ENCODE peak calls at places on chromosomes 12 and 14, in seven cellular contexts. One of them, this sample, is unnamed. For H3K4me1, the result is how much of the 10 kb centered on the place peaks cover.

GRCh38 chr12:31780096-31780495 is 51.3 kb upstream of the AMN1 start:
- DNase-seq in endodermal cell: no peak
- DNase-seq in right atrium auricular region: no peak
- DNase-seq in aorta: no peak
- DNase-seq in CD4-positive, CD25-positive, alpha-beta regulatory T cell: no peak
- DNase-seq in A549: no peak
- DNase-seq in small intestine: no peak
- DNase-seq in this sample: no peak

GRCh38 chr14:96698846-96699543 is 98.2 kb upstream of the VRK1 start:
- DNase-seq in A549: no peak
- DNase-seq in endodermal cell: no peak
- DNase-seq in right atrium auricular region: no peak
- DNase-seq in CD4-positive, CD25-positive, alpha-beta regulatory T cell: peak
- DNase-seq in small intestine: no peak
- DNase-seq in aorta: no peak
- DNase-seq in this sample: no peak

GRCh38 chr14:95834491-95834890 is 42.1 kb upstream of the TUNAR start:
- DNase-seq in right atrium auricular region: peak
- DNase-seq in aorta: no peak
- DNase-seq in endodermal cell: no peak
- DNase-seq in CD4-positive, CD25-positive, alpha-beta regulatory T cell: no peak
- DNase-seq in A549: no peak
- DNase-seq in small intestine: no peak
- DNase-seq in this sample: no peak

GRCh38 chr12:18430425-18431048 is 169.2 kb downstream of the PIK3C2G start:
- DNase-seq in aorta: no peak
- DNase-seq in endodermal cell: peak
- DNase-seq in A549: peak
- DNase-seq in right atrium auricular region: peak
- DNase-seq in CD4-positive, CD25-positive, alpha-beta regulatory T cell: no peak
- DNase-seq in small intestine: peak
- DNase-seq in this sample: no peak

GRCh38 chr14:63100597-63100996 is 55.3 kb upstream of the KCNH5 start:
- DNase-seq in CD4-positive, CD25-positive, alpha-beta regulatory T cell: no peak
- DNase-seq in endodermal cell: no peak
- DNase-seq in small intestine: no peak
- DNase-seq in aorta: no peak
- DNase-seq in right atrium auricular region: no peak
- DNase-seq in A549: no peak
- DNase-seq in this sample: no peak

GRCh38 chr14:74919421-74920165 is 3.5 kb downstream of the RPS6KL1 start:
- DNase-seq in endodermal cell: no peak
- DNase-seq in A549: no peak
- DNase-seq in right atrium auricular region: no peak
- DNase-seq in small intestine: no peak
- DNase-seq in aorta: peak
- DNase-seq in CD4-positive, CD25-positive, alpha-beta regulatory T cell: no peak
- DNase-seq in this sample: no peak

GRCh38 chr14:101875726-101876268 is 88.6 kb upstream of the DYNC1H1 start:
- DNase-seq in small intestine: no peak
- DNase-seq in A549: no peak
- DNase-seq in right atrium auricular region: no peak
- DNase-seq in endodermal cell: no peak
- DNase-seq in aorta: no peak
- DNase-seq in CD4-positive, CD25-positive, alpha-beta regulatory T cell: no peak
- DNase-seq in this sample: no peak

GRCh38 chr12:123942277-123942653 is 30.4 kb downstream of the CCDC92 start:
- DNase-seq in small intestine: no peak
- DNase-seq in endodermal cell: no peak
- DNase-seq in CD4-positive, CD25-positive, alpha-beta regulatory T cell: no peak
- DNase-seq in right atrium auricular region: no peak
- DNase-seq in aorta: no peak
- DNase-seq in A549: no peak
- DNase-seq in this sample: peak

GRCh38 chr14:86405250-86405649 is 875.3 kb downstream of the FLRT2 start:
- DNase-seq in small intestine: no peak
- DNase-seq in right atrium auricular region: no peak
- DNase-seq in aorta: no peak
- DNase-seq in endodermal cell: no peak
- DNase-seq in A549: no peak
- DNase-seq in CD4-positive, CD25-positive, alpha-beta regulatory T cell: no peak
- DNase-seq in this sample: no peak

GRCh38 chr14:105477659-105478623 is 3.3 kb downstream of the CRIP2 start:
- DNase-seq in small intestine: no peak
- DNase-seq in CD4-positive, CD25-positive, alpha-beta regulatory T cell: peak
- DNase-seq in aorta: no peak
- DNase-seq in A549: no peak
- DNase-seq in right atrium auricular region: no peak
- DNase-seq in endodermal cell: no peak
- DNase-seq in this sample: no peak

GRCh38 chr12:13817131-13817530 is 164.3 kb downstream of the GRIN2B start:
- DNase-seq in small intestine: peak
- DNase-seq in CD4-positive, CD25-positive, alpha-beta regulatory T cell: no peak
- DNase-seq in endodermal cell: no peak
- DNase-seq in A549: peak
- DNase-seq in right atrium auricular region: peak
- DNase-seq in aorta: peak
- DNase-seq in this sample: no peak

GRCh38 chr12:31868980-31869379 is 90.2 kb upstream of the RESF1 start:
- DNase-seq in small intestine: no peak
- DNase-seq in CD4-positive, CD25-positive, alpha-beta regulatory T cell: no peak
- DNase-seq in A549: no peak
- DNase-seq in aorta: no peak
- DNase-seq in right atrium auricular region: no peak
- DNase-seq in endodermal cell: no peak
- DNase-seq in this sample: no peak

GRCh38 chr12:43407816-43408645 is 144.0 kb downstream of the ADAMTS20 start:
- DNase-seq in aorta: no peak
- DNase-seq in small intestine: no peak
- DNase-seq in right atrium auricular region: no peak
- DNase-seq in CD4-positive, CD25-positive, alpha-beta regulatory T cell: no peak
- DNase-seq in endodermal cell: no peak
- DNase-seq in A549: no peak
- DNase-seq in this sample: no peak

GRCh38 chr14:28661171-28661772 is 105.3 kb upstream of the FOXG1 start:
- DNase-seq in endodermal cell: peak
- DNase-seq in A549: no peak
- DNase-seq in right atrium auricular region: no peak
- DNase-seq in small intestine: no peak
- DNase-seq in aorta: no peak
- DNase-seq in CD4-positive, CD25-positive, alpha-beta regulatory T cell: no peak
- DNase-seq in this sample: peak

GRCh38 chr12:130665753-130666152 is 50.3 kb downstream of the RIMBP2 start:
- DNase-seq in endodermal cell: no peak
- DNase-seq in CD4-positive, CD25-positive, alpha-beta regulatory T cell: no peak
- DNase-seq in aorta: no peak
- DNase-seq in small intestine: no peak
- DNase-seq in right atrium auricular region: no peak
- DNase-seq in A549: no peak
- DNase-seq in this sample: no peak
- H3K4me1 ChIP-seq in endodermal cell: under half
- H3K4me1 ChIP-seq in CD4-positive, CD25-positive, alpha-beta regulatory T cell: under half
- H3K4me1 ChIP-seq in aorta: under half
- H3K4me1 ChIP-seq in small intestine: under half
- H3K4me1 ChIP-seq in right atrium auricular region: under half
- H3K4me1 ChIP-seq in A549: under half
- H3K4me1 ChIP-seq in this sample: under half

GRCh38 chr12:125159687-125160086 is 94.5 kb downstream of the AACS start:
- DNase-seq in endodermal cell: peak
- DNase-seq in CD4-positive, CD25-positive, alpha-beta regulatory T cell: no peak
- DNase-seq in aorta: no peak
- DNase-seq in right atrium auricular region: no peak
- DNase-seq in small intestine: no peak
- DNase-seq in A549: no peak
- DNase-seq in this sample: no peak

GRCh38 chr12:125161712-125162023 is 96.4 kb downstream of the AACS start:
- DNase-seq in endodermal cell: no peak
- DNase-seq in aorta: no peak
- DNase-seq in small intestine: no peak
- DNase-seq in CD4-positive, CD25-positive, alpha-beta regulatory T cell: no peak
- DNase-seq in A549: no peak
- DNase-seq in right atrium auricular region: no peak
- DNase-seq in this sample: no peak

GRCh38 chr12:125160556-125160955 is 95.3 kb downstream of the AACS start:
- DNase-seq in A549: no peak
- DNase-seq in aorta: no peak
- DNase-seq in CD4-positive, CD25-positive, alpha-beta regulatory T cell: no peak
- DNase-seq in small intestine: no peak
- DNase-seq in right atrium auricular region: no peak
- DNase-seq in endodermal cell: no peak
- DNase-seq in this sample: no peak

GRCh38 chr12:125155366-125155765 is 90.1 kb downstream of the AACS start:
- DNase-seq in CD4-positive, CD25-positive, alpha-beta regulatory T cell: no peak
- DNase-seq in endodermal cell: no peak
- DNase-seq in aorta: no peak
- DNase-seq in right atrium auricular region: no peak
- DNase-seq in small intestine: no peak
- DNase-seq in A549: no peak
- DNase-seq in this sample: no peak

GRCh38 chr12:125157177-125157576 is 91.9 kb downstream of the AACS start:
- DNase-seq in CD4-positive, CD25-positive, alpha-beta regulatory T cell: no peak
- DNase-seq in aorta: no peak
- DNase-seq in endodermal cell: no peak
- DNase-seq in small intestine: no peak
- DNase-seq in A549: no peak
- DNase-seq in right atrium auricular region: no peak
- DNase-seq in this sample: no peak
- H3K4me1 ChIP-seq in CD4-positive, CD25-positive, alpha-beta regulatory T cell: under half
- H3K4me1 ChIP-seq in aorta: under half
- H3K4me1 ChIP-seq in endodermal cell: under half
- H3K4me1 ChIP-seq in small intestine: under half
- H3K4me1 ChIP-seq in A549: under half
- H3K4me1 ChIP-seq in right atrium auricular region: under half
- H3K4me1 ChIP-seq in this sample: under half

DNA sequence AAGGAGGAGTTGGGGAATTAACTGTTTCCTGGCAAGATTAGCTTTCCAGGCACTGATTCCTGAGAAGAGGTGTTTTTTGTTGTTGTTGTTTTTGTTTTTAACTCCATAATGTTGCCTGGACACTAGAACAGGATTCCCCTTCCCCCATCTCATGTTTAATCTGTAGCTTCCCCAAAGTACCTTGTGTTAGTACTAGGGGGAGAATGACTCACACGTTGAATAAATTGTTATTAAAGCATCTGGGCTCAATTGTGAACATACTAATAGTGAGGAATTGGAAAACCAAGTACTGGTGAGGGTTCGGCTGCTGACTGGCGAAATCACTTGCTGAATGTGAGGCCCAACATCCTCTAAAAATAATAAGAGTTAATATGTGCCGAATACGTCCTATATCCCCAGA is 1.3 kb upstream of the GNG2 start:
- DNase-seq in A549: no peak
- DNase-seq in right atrium auricular region: no peak
- DNase-seq in small intestine: no peak
- DNase-seq in CD4-positive, CD25-positive, alpha-beta regulatory T cell: no peak
- DNase-seq in aorta: no peak
- DNase-seq in endodermal cell: no peak
- DNase-seq in this sample: no peak
- H3K4me1 ChIP-seq in A549: under half
- H3K4me1 ChIP-seq in right atrium auricular region: under half
- H3K4me1 ChIP-seq in small intestine: under half
- H3K4me1 ChIP-seq in CD4-positive, CD25-positive, alpha-beta regulatory T cell: under half
- H3K4me1 ChIP-seq in aorta: under half
- H3K4me1 ChIP-seq in endodermal cell: under half
- H3K4me1 ChIP-seq in this sample: under half

GRCh38 chr12:109696485-109697269 is 16.9 kb upstream of the FAM222A start:
- DNase-seq in aorta: no peak
- DNase-seq in right atrium auricular region: no peak
- DNase-seq in endodermal cell: no peak
- DNase-seq in CD4-positive, CD25-positive, alpha-beta regulatory T cell: no peak
- DNase-seq in A549: no peak
- DNase-seq in small intestine: no peak
- DNase-seq in this sample: peak

GRCh38 chr12:109697270-109697553 is 16.4 kb upstream of the FAM222A start:
- DNase-seq in aorta: no peak
- DNase-seq in endodermal cell: no peak
- DNase-seq in CD4-positive, CD25-positive, alpha-beta regulatory T cell: no peak
- DNase-seq in right atrium auricular region: no peak
- DNase-seq in A549: no peak
- DNase-seq in small intestine: no peak
- DNase-seq in this sample: no peak

GRCh38 chr12:109695961-109696461 is 17.6 kb upstream of the FAM222A start:
- DNase-seq in right atrium auricular region: no peak
- DNase-seq in endodermal cell: peak
- DNase-seq in small intestine: no peak
- DNase-seq in CD4-positive, CD25-positive, alpha-beta regulatory T cell: no peak
- DNase-seq in A549: no peak
- DNase-seq in aorta: no peak
- DNase-seq in this sample: no peak

GRCh38 chr12:109693653-109694224 is 19.9 kb upstream of the FAM222A start:
- DNase-seq in CD4-positive, CD25-positive, alpha-beta regulatory T cell: no peak
- DNase-seq in right atrium auricular region: no peak
- DNase-seq in A549: no peak
- DNase-seq in small intestine: no peak
- DNase-seq in aorta: no peak
- DNase-seq in endodermal cell: no peak
- DNase-seq in this sample: no peak

DNA sequence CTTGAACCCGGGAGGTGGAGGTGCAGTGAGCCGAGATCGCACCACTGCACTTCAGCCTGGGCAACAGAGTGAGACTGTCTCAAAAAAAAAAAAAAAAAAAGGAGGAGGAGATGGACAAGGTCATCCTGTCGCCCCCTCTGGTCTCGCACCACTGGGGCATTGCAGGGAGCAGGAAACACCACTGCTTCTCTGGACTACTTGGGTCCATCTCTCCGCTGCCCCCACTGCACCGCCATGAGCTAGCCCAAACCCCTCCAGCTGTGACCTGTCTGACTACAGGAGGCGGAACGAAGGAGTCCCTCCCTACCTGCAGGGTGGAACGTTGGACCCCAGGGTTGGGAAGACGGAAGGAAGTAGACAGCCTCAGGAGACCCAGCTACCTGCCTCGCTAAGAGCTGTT is 18.2 kb upstream of the FAM222A start:
- DNase-seq in CD4-positive, CD25-positive, alpha-beta regulatory T cell: no peak
- DNase-seq in right atrium auricular region: no peak
- DNase-seq in A549: no peak
- DNase-seq in aorta: no peak
- DNase-seq in endodermal cell: peak
- DNase-seq in small intestine: no peak
- DNase-seq in this sample: no peak
- H3K4me1 ChIP-seq in CD4-positive, CD25-positive, alpha-beta regulatory T cell: under half
- H3K4me1 ChIP-seq in right atrium auricular region: under half
- H3K4me1 ChIP-seq in A549: under half
- H3K4me1 ChIP-seq in aorta: under half
- H3K4me1 ChIP-seq in endodermal cell: under half
- H3K4me1 ChIP-seq in small intestine: under half
- H3K4me1 ChIP-seq in this sample: under half

DNA sequence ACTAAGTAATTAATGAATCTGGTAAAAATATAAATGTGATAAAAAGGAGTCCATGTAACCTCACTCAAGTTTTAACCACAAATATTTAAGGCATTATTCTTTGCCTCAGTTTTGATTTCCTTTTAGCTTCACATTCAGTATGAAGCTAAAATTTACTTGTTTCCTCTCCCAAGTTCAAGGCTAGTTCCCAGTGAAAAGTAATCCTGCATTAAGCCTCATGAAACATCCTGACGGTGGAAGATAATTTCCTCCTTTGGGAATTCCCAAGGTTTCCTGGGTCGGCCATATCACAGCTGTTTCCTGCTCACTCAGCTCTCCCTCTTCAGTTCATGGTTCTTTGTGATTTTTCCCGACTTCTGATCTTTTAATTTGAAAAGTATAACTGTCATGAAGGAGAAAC is 1256.8 kb upstream of the FLRT2 start:
- DNase-seq in small intestine: no peak
- DNase-seq in aorta: no peak
- DNase-seq in CD4-positive, CD25-positive, alpha-beta regulatory T cell: no peak
- DNase-seq in A549: no peak
- DNase-seq in endodermal cell: no peak
- DNase-seq in right atrium auricular region: no peak
- DNase-seq in this sample: no peak
- H3K4me1 ChIP-seq in small intestine: under half
- H3K4me1 ChIP-seq in aorta: under half
- H3K4me1 ChIP-seq in CD4-positive, CD25-positive, alpha-beta regulatory T cell: under half
- H3K4me1 ChIP-seq in A549: under half
- H3K4me1 ChIP-seq in endodermal cell: under half
- H3K4me1 ChIP-seq in right atrium auricular region: under half
- H3K4me1 ChIP-seq in this sample: under half

This sample was measured in SJSA1.